ENCODE peak calls at places on chromosomes 3 and 15, in nine cellular contexts. Y is AG10803, H is mammary epithelial cell, Q is omental fat pad, I is BE2C, S is A673, T is HCT116, N is B cell, B is ovary. A is an unnamed sample.

GRCh38 chr3:181725830-181726229 is 14.1 kb downstream of the SOX2 start:
- DNase-seq in Y (no peak), H (no peak), Q (no peak), I (no peak), S (no peak), T (no peak), N (no peak), B (no peak), A (no peak)

GRCh38 chr3:123792473-123793201 is 91.5 kb downstream of the MYLK start:
- DNase-seq in Y (no peak), H (peak), Q (no peak), I (no peak), S (no peak), T (no peak), N (no peak), B (no peak), A (no peak)

GRCh38 chr15:44663410-44664272 is at the start of gene SPG11:
- DNase-seq in Y (peak), H (peak), Q (peak), I (peak), S (peak), T (peak), N (peak), B (peak), A (peak)

GRCh38 chr3:31288641-31289100 is 244.1 kb upstream of the STT3B start:
- DNase-seq in Y (peak), H (peak), Q (no peak), I (no peak), S (no peak), T (peak), N (no peak), B (peak), A (no peak)

GRCh38 chr15:69760890-69761568 is 308.4 kb downstream of the RPLP1 start:
- DNase-seq in Y (peak), H (peak), Q (peak), I (peak), S (peak), T (peak), N (peak), B (peak), A (peak)

GRCh38 chr3:101979033-101979432 is 129.7 kb downstream of the NFKBIZ start:
- DNase-seq in Y (no peak), H (no peak), Q (no peak), I (no peak), S (peak), T (no peak), N (no peak), B (no peak), A (no peak)

GRCh38 chr3:10928961-10929471 is 63.5 kb upstream of the SLC6A1 start:
- DNase-seq in Y (no peak), H (no peak), Q (no peak), I (no peak), S (no peak), T (no peak), N (no peak), B (no peak), A (no peak)

GRCh38 chr15:67815036-67815592 is 10.2 kb upstream of the SKOR1 start:
- DNase-seq in Y (no peak), H (no peak), Q (no peak), I (no peak), S (no peak), T (no peak), N (no peak), B (no peak), A (no peak)

GRCh38 chr3:43707998-43708397 is 17.3 kb downstream of the ABHD5 start:
- DNase-seq in Y (peak), H (peak), Q (no peak), I (no peak), S (peak), T (peak), N (no peak), B (no peak), A (no peak)

GRCh38 chr3:156483961-156484787 is 70.7 kb downstream of the SSR3 start:
- DNase-seq in Y (peak), H (peak), Q (no peak), I (peak), S (peak), T (peak), N (no peak), B (no peak), A (peak)

GRCh38 chr3:69090021-69090420 is 5.3 kb downstream of the ARL6IP5 start:
- DNase-seq in Y (peak), H (peak), Q (no peak), I (no peak), S (peak), T (no peak), N (no peak), B (no peak), A (no peak)

GRCh38 chr15:94040523-94041248 is 190.7 kb upstream of the MCTP2 start:
- DNase-seq in Y (peak), H (no peak), Q (no peak), I (no peak), S (no peak), T (no peak), N (no peak), B (no peak), A (no peak)

GRCh38 chr15:38231430-38231829 is 21.2 kb upstream of the SPRED1 start:
- DNase-seq in Y (no peak), H (no peak), Q (no peak), I (no peak), S (no peak), T (no peak), N (no peak), B (no peak), A (no peak)

GRCh38 chr3:37071921-37072320 is 78.6 kb downstream of the MLH1 start:
- DNase-seq in Y (no peak), H (no peak), Q (no peak), I (no peak), S (no peak), T (no peak), N (no peak), B (no peak), A (no peak)

GRCh38 chr3:123319760-123320159 is 118.0 kb downstream of the SEC22A start:
- DNase-seq in Y (no peak), H (no peak), Q (no peak), I (no peak), S (no peak), T (no peak), N (no peak), B (no peak), A (no peak)

GRCh38 chr3:100073555-100074307 is 40.6 kb downstream of the FILIP1L start:
- DNase-seq in Y (peak), H (no peak), Q (no peak), I (no peak), S (peak), T (no peak), N (no peak), B (peak), A (no peak)

GRCh38 chr3:66121288-66121687 is 82.6 kb upstream of the MAGI1 start:
- DNase-seq in Y (peak), H (no peak), Q (no peak), I (no peak), S (no peak), T (no peak), N (no peak), B (no peak), A (no peak)

GRCh38 chr3:18442743-18443669 is 17.9 kb upstream of the SATB1 start:
- DNase-seq in Y (no peak), H (no peak), Q (no peak), I (no peak), S (no peak), T (no peak), N (no peak), B (no peak), A (peak)

GRCh38 chr3:72444642-72445223 is 403.5 kb downstream of the SHQ1 start:
- DNase-seq in Y (no peak), H (peak), Q (no peak), I (no peak), S (no peak), T (no peak), N (no peak), B (no peak), A (no peak)

GRCh38 chr15:62927196-62927595 is 115.4 kb upstream of the TPM1 start:
- DNase-seq in Y (no peak), H (no peak), Q (no peak), I (no peak), S (no peak), T (no peak), N (no peak), B (no peak), A (no peak)

GRCh38 chr3:81816473-81817260 is 55.2 kb upstream of the GBE1 start:
- DNase-seq in Y (peak), H (no peak), Q (no peak), I (no peak), S (no peak), T (no peak), N (no peak), B (no peak), A (peak)

GRCh38 chr3:196517919-196518318 is 2.8 kb upstream of the SMCO1 start:
- DNase-seq in Y (no peak), H (peak), Q (no peak), I (peak), S (peak), T (no peak), N (no peak), B (no peak), A (no peak)

GRCh38 chr3:30203301-30203700 is 403.1 kb upstream of the TGFBR2 start:
- DNase-seq in Y (peak), H (no peak), Q (no peak), I (no peak), S (no peak), T (no peak), N (no peak), B (no peak), A (no peak)

GRCh38 chr3:38655708-38656300 is 6.3 kb upstream of the SCN5A start:
- DNase-seq in Y (no peak), H (peak), Q (no peak), I (peak), S (peak), T (peak), N (peak), B (no peak), A (peak)

GRCh38 chr3:65576942-65577341 is 461.8 kb downstream of the MAGI1 start:
- DNase-seq in Y (peak), H (no peak), Q (no peak), I (no peak), S (no peak), T (no peak), N (no peak), B (no peak), A (no peak)

GRCh38 chr3:139260793-139261736 is 82.8 kb upstream of the MRPS22 start:
- DNase-seq in Y (no peak), H (no peak), Q (no peak), I (no peak), S (no peak), T (no peak), N (no peak), B (no peak), A (no peak)

GRCh38 chr3:177337548-177338331 is 140.5 kb upstream of the TBL1XR1 start:
- DNase-seq in Y (peak), H (peak), Q (no peak), I (no peak), S (no peak), T (no peak), N (peak), B (no peak), A (peak)

GRCh38 chr3:168952551-168952950 is 711.0 kb downstream of the MECOM start:
- DNase-seq in Y (peak), H (peak), Q (no peak), I (no peak), S (peak), T (peak), N (no peak), B (no peak), A (no peak)

GRCh38 chr3:33439421-33440327 is 531 bp downstream of the UBP1 start:
- DNase-seq in Y (peak), H (peak), Q (no peak), I (peak), S (peak), T (no peak), N (peak), B (peak), A (no peak)
- TF ChIP-seq CTCF in Y (no peak), H (no peak), Q (no peak), I (no peak), S (no peak), T (no peak), N (no peak), B (peak), A (peak)

GRCh38 chr3:5071061-5071460 is 51.0 kb upstream of the ARL8B start:
- DNase-seq in Y (peak), H (peak), Q (no peak), I (no peak), S (no peak), T (no peak), N (no peak), B (no peak), A (no peak)
- TF ChIP-seq CTCF in Y (peak), H (no peak), Q (no peak), I (no peak), S (no peak), T (no peak), N (no peak), B (no peak), A (no peak)

DNA sequence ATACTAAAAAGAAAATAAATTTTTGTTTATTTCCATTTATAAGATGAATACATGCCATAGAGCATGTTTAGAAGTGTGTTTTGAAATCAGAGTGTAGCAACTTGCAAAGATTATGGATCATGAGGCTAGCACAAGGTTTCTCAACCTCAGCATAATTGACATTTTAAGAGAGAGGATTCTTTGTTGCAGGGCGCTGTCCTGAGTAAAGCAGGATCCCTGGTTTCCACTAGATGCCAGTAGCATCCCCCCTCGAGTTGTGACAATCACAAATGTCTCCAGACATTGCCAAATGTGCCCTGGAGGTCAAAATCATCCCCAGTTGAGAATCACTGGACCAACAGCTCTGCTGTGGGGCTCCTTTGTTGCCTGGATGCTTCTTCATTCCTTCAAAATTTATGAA is 128.5 kb upstream of the RBMS3 start:
- DNase-seq in Y (no peak), H (no peak), Q (no peak), I (peak), S (no peak), T (no peak), N (no peak), B (no peak), A (no peak)
- TF ChIP-seq CTCF in Y (peak), H (no peak), Q (no peak), I (peak), S (peak), T (peak), N (no peak), B (no peak), A (no peak)

GRCh38 chr15:80856400-80856799 is 77.2 kb downstream of the CEMIP start:
- DNase-seq in Y (no peak), H (no peak), Q (no peak), I (no peak), S (peak), T (no peak), N (no peak), B (no peak), A (no peak)
- TF ChIP-seq CTCF in Y (peak), H (no peak), Q (no peak), I (peak), S (peak), T (peak), N (peak), B (no peak), A (no peak)